ENCODE peak calls at places on chromosomes 7 and 10, in nine cellular contexts. F, W, X, O, Z, C, A, I and V are unnamed samples. For H3K36me3 and H3K27me3, the result is how much of the 10 kb centered on the place peaks cover.

GRCh38 chr7:129307592-129307991 is 82.8 kb downstream of the AHCYL2 start:
- DNase-seq in F (no peak), W (no peak), X (no peak), O (peak), Z (no peak), C (no peak), A (no peak), I (no peak), V (no peak)

GRCh38 chr10:132539894-132540293 is 2.3 kb downstream of the INPP5A start:
- DNase-seq in F (peak), W (no peak), X (peak), O (no peak), Z (peak), C (no peak), A (no peak), I (no peak), V (no peak)

GRCh38 chr7:132751282-132751647 is 175.0 kb upstream of the PLXNA4 start:
- DNase-seq in F (no peak), W (no peak), X (peak), O (no peak), Z (no peak), C (no peak), A (no peak), I (no peak), V (peak)

GRCh38 chr10:92990615-92991014 is 70.0 kb upstream of the CYP26C1 start:
- DNase-seq in F (peak), W (no peak), X (peak), O (no peak), Z (no peak), C (no peak), A (no peak), I (no peak), V (no peak)

GRCh38 chr7:158413962-158414961 is 173.4 kb downstream of the PTPRN2 start:
- DNase-seq in F (peak), W (no peak), X (no peak), O (no peak), Z (no peak), C (no peak), A (peak), I (peak), V (peak)

GRCh38 chr10:118763202-118763988 is 8.6 kb upstream of the CACUL1 start:
- DNase-seq in F (no peak), W (no peak), X (no peak), O (no peak), Z (no peak), C (no peak), A (no peak), I (no peak), V (no peak)

GRCh38 chr10:53839437-53840039 is 961.5 kb downstream of the PCDH15 start:
- DNase-seq in F (peak), W (no peak), X (peak), O (peak), Z (no peak), C (no peak), A (no peak), I (no peak), V (no peak)

GRCh38 chr10:77182803-77183202 is 454.8 kb downstream of the KCNMA1 start:
- DNase-seq in F (no peak), W (no peak), X (no peak), O (no peak), Z (no peak), C (no peak), A (no peak), I (no peak), V (no peak)

GRCh38 chr10:17474595-17474994 is 20.2 kb upstream of the ST8SIA6 start:
- DNase-seq in F (no peak), W (no peak), X (peak), O (no peak), Z (no peak), C (no peak), A (peak), I (no peak), V (no peak)

GRCh38 chr10:7045891-7046599 is 364.8 kb downstream of the SFMBT2 start:
- DNase-seq in F (no peak), W (no peak), X (no peak), O (no peak), Z (no peak), C (no peak), A (no peak), I (no peak), V (no peak)

GRCh38 chr7:16098585-16099179 is 322.7 kb downstream of the CRPPA start:
- DNase-seq in F (no peak), W (no peak), X (peak), O (no peak), Z (no peak), C (no peak), A (peak), I (no peak), V (peak)

GRCh38 chr10:130047336-130047735 is 63.3 kb downstream of the C10orf143 start:
- DNase-seq in F (no peak), W (no peak), X (no peak), O (no peak), Z (no peak), C (no peak), A (no peak), I (no peak), V (no peak)

GRCh38 chr7:47536705-47537611 is 45.0 kb downstream of the TNS3 start:
- DNase-seq in F (peak), W (no peak), X (peak), O (no peak), Z (peak), C (no peak), A (peak), I (peak), V (peak)

GRCh38 chr7:157465597-157466348 is 129.0 kb downstream of the DNAJB6 start:
- DNase-seq in F (no peak), W (no peak), X (peak), O (no peak), Z (no peak), C (no peak), A (no peak), I (peak), V (peak)

GRCh38 chr7:158110661-158111555 is 476.7 kb downstream of the PTPRN2 start:
- DNase-seq in F (no peak), W (no peak), X (no peak), O (no peak), Z (no peak), C (no peak), A (peak), I (peak), V (peak)

GRCh38 chr10:44306762-44307161 is 78.1 kb downstream of the CXCL12 start:
- DNase-seq in F (no peak), W (no peak), X (no peak), O (no peak), Z (no peak), C (no peak), A (peak), I (no peak), V (peak)

GRCh38 chr7:81925530-81925929 is 155.7 kb upstream of the HGF start:
- DNase-seq in F (no peak), W (no peak), X (no peak), O (no peak), Z (no peak), C (no peak), A (no peak), I (no peak), V (no peak)

GRCh38 chr7:148883233-148884048 is 650 bp downstream of the EZH2 start:
- DNase-seq in F (no peak), W (peak), X (peak), O (no peak), Z (peak), C (peak), A (peak), I (peak), V (peak)

GRCh38 chr10:58239561-58240169 is 28.0 kb downstream of the IPMK start:
- DNase-seq in F (peak), W (no peak), X (no peak), O (peak), Z (no peak), C (no peak), A (no peak), I (no peak), V (peak)

GRCh38 chr10:61486738-61487396 is 33.7 kb upstream of the TMEM26 start:
- DNase-seq in F (peak), W (no peak), X (peak), O (no peak), Z (no peak), C (no peak), A (no peak), I (no peak), V (no peak)

GRCh38 chr10:49744924-49745605 is 17.1 kb downstream of the OGDHL start:
- DNase-seq in F (no peak), W (no peak), X (no peak), O (no peak), Z (no peak), C (no peak), A (peak), I (peak), V (peak)

GRCh38 chr7:81462672-81463071 is 307.2 kb downstream of the HGF start:
- DNase-seq in F (peak), W (no peak), X (peak), O (peak), Z (no peak), C (no peak), A (no peak), I (no peak), V (no peak)

GRCh38 chr10:124449170-124450009 is 445 bp downstream of the NKX1-2 start:
- DNase-seq in F (no peak), W (no peak), X (no peak), O (peak), Z (no peak), C (no peak), A (peak), I (no peak), V (peak)

GRCh38 chr10:31399171-31399570 is 80.2 kb downstream of the ZEB1 start:
- DNase-seq in F (no peak), W (no peak), X (no peak), O (no peak), Z (no peak), C (no peak), A (no peak), I (no peak), V (no peak)

DNA sequence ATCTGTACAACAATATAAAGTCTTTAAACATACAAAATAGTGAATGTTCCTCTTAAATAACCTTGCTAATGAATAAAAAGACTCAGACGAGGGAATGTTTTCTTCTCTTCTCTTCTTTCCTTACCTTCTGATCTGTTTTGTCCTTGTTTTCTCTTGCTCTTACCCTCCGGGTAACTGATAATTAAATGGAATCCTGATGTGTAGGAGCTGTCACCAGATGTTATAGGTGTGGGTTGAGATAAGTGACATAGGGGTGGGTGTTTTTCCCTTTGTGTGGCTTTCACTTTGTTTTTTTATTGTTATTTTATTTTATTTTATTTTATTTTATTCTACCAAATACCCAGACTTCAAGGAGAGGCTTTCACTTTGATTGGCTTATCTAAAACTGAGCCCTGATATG is 25.4 kb downstream of the ANLN start:
- DNase-seq in F (no peak), W (no peak), X (no peak), O (no peak), Z (no peak), C (no peak), A (no peak), I (no peak), V (no peak)
- H3K36me3 ChIP-seq in F (under half), W (under half), X (under half), O (under half), Z (under half), C (under half), A (half or more), I (under half), V (under half)

GRCh38 chr7:153002164-153002563 is 242.6 kb downstream of the ACTR3B start:
- DNase-seq in F (no peak), W (no peak), X (no peak), O (no peak), Z (no peak), C (no peak), A (no peak), I (no peak), V (peak)

GRCh38 chr7:153004341-153004740 is 244.8 kb downstream of the ACTR3B start:
- DNase-seq in F (no peak), W (no peak), X (no peak), O (no peak), Z (no peak), C (no peak), A (no peak), I (no peak), V (no peak)

DNA sequence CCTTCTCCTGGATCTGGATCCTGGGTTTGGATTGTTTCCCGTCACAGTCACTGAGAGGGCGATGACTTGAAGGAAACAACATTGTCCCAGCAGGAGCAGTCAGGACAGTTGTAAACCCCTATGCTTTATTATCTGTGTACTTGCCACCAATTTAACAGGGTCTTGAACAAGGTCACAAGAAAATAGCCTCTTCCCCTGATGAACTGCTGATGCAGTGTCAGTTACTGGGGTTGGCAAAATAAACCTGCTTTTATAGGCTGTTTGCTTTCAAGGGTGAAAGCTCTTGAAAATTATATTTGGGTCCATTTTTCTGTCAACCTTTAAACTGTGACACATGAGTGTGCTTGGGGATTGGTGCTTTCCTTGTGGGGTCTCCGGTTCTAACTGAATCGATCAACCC is 238.9 kb downstream of the ACTR3B start:
- DNase-seq in F (no peak), W (no peak), X (no peak), O (no peak), Z (no peak), C (no peak), A (no peak), I (no peak), V (no peak)
- H3K27me3 ChIP-seq in F (under half), W (under half), X (under half), O (under half), Z (under half), C (under half), A (under half), I (under half), V (under half)

DNA sequence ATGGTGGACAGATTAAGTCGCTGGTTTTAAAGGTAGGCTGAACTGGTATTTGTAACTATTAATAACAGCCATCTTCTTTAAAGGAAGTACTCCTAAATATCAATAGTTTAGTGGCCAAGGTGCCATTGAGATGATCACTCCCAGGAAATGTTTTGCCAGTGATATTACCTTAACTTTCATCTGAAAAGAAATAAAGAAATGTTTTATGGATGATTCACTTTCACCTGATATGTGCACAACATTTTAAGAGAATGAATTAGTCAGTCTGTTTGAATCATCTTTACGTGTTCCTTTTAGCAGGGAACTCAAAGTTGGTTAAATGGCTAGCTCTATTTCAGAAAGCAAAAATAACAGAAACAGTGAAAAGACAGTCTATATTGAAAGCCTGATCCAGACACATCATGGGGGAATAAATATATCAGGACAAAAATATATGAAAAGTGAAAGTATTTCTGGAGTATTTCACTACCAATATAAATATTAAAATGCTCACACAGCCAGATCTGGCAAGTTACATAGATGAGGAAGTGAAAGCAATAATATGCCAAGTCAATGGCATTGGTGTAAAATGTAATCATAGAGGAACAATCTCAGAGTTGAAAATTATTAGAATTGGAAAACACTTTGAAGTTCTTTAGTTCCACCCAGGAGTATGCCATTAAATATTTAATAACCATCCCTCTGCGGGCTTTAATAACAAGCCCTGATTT is 20.8 kb downstream of the MET start:
- DNase-seq in F (peak), W (no peak), X (no peak), O (peak), Z (no peak), C (no peak), A (no peak), I (no peak), V (no peak)
- H3K4me3 ChIP-seq in F (peak), W (no peak), X (no peak), O (no peak), Z (no peak), C (no peak), A (no peak), I (no peak), V (no peak)

GRCh38 chr7:867406-868188 is 8.8 kb upstream of the GET4 start:
- DNase-seq in F (peak), W (no peak), X (no peak), O (peak), Z (peak), C (no peak), A (no peak), I (peak), V (no peak)

GRCh38 chr7:869348-869747 is 7.0 kb upstream of the GET4 start:
- DNase-seq in F (no peak), W (no peak), X (no peak), O (no peak), Z (no peak), C (no peak), A (no peak), I (no peak), V (no peak)

GRCh38 chr7:868189-868486 is 8.2 kb upstream of the GET4 start:
- DNase-seq in F (no peak), W (no peak), X (no peak), O (no peak), Z (no peak), C (no peak), A (no peak), I (no peak), V (no peak)

GRCh38 chr7:865921-866320 is 10.4 kb upstream of the GET4 start:
- DNase-seq in F (no peak), W (no peak), X (no peak), O (no peak), Z (no peak), C (no peak), A (no peak), I (no peak), V (no peak)

DNA sequence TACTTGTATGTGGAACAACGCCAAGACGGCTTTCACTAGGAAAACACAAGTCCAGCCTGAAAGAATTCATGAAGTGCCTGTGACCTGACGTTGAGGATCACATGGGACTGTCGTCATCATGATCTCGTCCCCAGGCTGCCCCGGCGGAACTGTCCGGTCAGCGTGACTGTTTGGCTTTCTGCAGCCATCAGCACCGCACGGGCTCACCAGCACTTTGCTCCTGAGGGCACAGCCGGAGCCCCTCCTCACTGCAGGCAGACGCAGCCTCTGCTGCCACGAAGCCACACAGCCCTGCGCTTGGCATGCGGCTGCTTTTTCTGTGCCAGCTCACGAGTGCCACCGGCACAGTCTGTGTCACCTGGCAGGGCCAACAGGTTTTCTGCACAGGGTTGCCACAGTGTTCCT is 9.4 kb upstream of the GET4 start:
- DNase-seq in F (peak), W (no peak), X (no peak), O (no peak), Z (peak), C (no peak), A (no peak), I (peak), V (no peak)
- H3K36me3 ChIP-seq in F (under half), W (under half), X (under half), O (under half), Z (half or more), C (under half), A (half or more), I (half or more), V (under half)

DNA sequence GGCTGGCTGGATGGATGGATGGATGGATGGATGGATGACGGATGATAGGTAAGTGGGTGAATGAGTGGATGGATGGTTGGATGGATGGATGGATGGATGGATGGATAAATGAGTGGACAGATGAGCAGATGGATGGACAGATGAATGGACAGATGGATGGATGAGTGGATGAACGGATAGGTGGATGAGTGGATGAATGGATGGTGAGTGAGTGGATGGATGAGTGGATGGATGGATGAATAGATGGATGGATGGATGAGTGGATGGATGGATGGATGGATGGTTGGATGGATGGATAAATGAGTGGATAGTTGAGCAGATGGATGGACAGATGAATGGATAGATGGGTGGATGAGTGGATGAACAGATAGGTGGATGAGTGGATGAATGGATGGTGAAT is 340.7 kb upstream of the AUTS2 start:
- DNase-seq in F (no peak), W (no peak), X (no peak), O (no peak), Z (no peak), C (no peak), A (no peak), I (no peak), V (no peak)
- H3K27me3 ChIP-seq in F (under half), W (under half), X (under half), O (under half), Z (under half), C (under half), A (under half), I (under half), V (under half)

GRCh38 chr7:134548877-134549276 is at the start of gene AKR1B15:
- DNase-seq in F (no peak), W (no peak), X (peak), O (peak), Z (peak), C (no peak), A (no peak), I (no peak), V (no peak)
- H3K4me3 ChIP-seq in F (no peak), W (no peak), X (no peak), O (no peak), Z (no peak), C (no peak), A (peak), I (no peak), V (no peak)

GRCh38 chr7:43631559-43631958 is 48.7 kb downstream of the STK17A start:
- DNase-seq in F (no peak), W (no peak), X (no peak), O (no peak), Z (no peak), C (no peak), A (no peak), I (no peak), V (no peak)

GRCh38 chr7:43626695-43627094 is 43.8 kb downstream of the STK17A start:
- DNase-seq in F (no peak), W (no peak), X (no peak), O (no peak), Z (no peak), C (no peak), A (no peak), I (no peak), V (no peak)

GRCh38 chr7:43630466-43630865 is 47.6 kb downstream of the STK17A start:
- DNase-seq in F (no peak), W (no peak), X (no peak), O (no peak), Z (no peak), C (no peak), A (no peak), I (no peak), V (no peak)

GRCh38 chr7:43628431-43628830 is 45.5 kb downstream of the STK17A start:
- DNase-seq in F (peak), W (no peak), X (no peak), O (no peak), Z (no peak), C (no peak), A (no peak), I (no peak), V (no peak)

DNA sequence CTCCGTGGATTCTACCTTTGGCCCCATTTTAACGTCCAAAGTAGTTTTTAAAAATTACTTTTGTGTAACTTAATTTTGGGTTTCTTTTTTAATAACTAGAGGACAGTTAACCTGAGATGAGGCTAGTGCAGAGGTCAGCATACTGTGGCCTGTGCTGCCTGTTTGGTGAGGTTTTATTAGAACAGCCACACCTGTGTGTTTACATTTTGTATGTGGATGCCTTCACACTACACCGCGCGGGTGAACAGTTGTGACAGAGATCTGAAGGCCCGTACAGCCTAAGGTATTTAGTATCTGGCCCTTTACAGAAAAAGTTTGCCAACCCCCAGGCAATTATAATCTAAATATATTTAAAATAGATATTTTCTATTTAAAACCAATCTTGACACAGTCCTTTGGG is 46.9 kb downstream of the STK17A start:
- DNase-seq in F (no peak), W (no peak), X (no peak), O (no peak), Z (no peak), C (no peak), A (no peak), I (no peak), V (no peak)
- H3K36me3 ChIP-seq in F (under half), W (under half), X (under half), O (under half), Z (under half), C (under half), A (half or more), I (half or more), V (under half)

GRCh38 chr10:103552856-103553742 is 59.6 kb downstream of the NEURL1 start:
- DNase-seq in F (no peak), W (no peak), X (no peak), O (no peak), Z (no peak), C (no peak), A (no peak), I (no peak), V (no peak)
- H3K27me3 ChIP-seq in F (under half), W (under half), X (under half), O (under half), Z (under half), C (under half), A (under half), I (under half), V (under half)